ENCODE peak calls at places on chromosomes 13 and 19, in eight cellular contexts. M, P, H, K, X, U, D and Q are unnamed samples. For H3K4me1, the result is how much of the 10 kb centered on the place peaks cover.

GRCh38 chr13:33114146-33114545 is 97.9 kb downstream of the KL start:
- DNase-seq in D (no peak), X (no peak), H (no peak), M (no peak), P (no peak), U (no peak), K (no peak), Q (no peak)

GRCh38 chr13:109867766-109868165 is 81.4 kb upstream of the IRS2 start:
- DNase-seq in H (no peak), U (no peak), X (no peak), D (no peak), K (no peak), M (no peak), P (no peak), Q (no peak)

GRCh38 chr13:46983881-46984280 is 87.0 kb upstream of the HTR2A start:
- DNase-seq in X (peak), M (no peak), U (no peak), H (no peak), K (peak), D (no peak), P (no peak), Q (no peak)

GRCh38 chr19:34733266-34733825 is 697 bp upstream of the ZNF181 start:
- DNase-seq in U (peak), P (no peak), X (peak), D (no peak), M (no peak), K (no peak), H (no peak), Q (no peak)

GRCh38 chr19:57841364-57841763 is 8.3 kb upstream of the ZNF587 start:
- DNase-seq in M (no peak), H (no peak), D (no peak), K (no peak), U (no peak), X (no peak), P (no peak), Q (no peak)

GRCh38 chr19:11813801-11814706 is at the start of gene ZNF440:
- DNase-seq in K (peak), P (peak), U (peak), D (peak), H (peak), X (peak), M (peak), Q (peak)

GRCh38 chr13:91776650-91777193 is 378.3 kb downstream of the GPC5 start:
- DNase-seq in D (no peak), K (no peak), X (no peak), H (no peak), U (no peak), M (no peak), P (no peak), Q (no peak)

GRCh38 chr13:83162493-83162892 is 719.8 kb downstream of the SLITRK1 start:
- DNase-seq in M (no peak), P (no peak), X (no peak), D (no peak), H (no peak), K (no peak), U (no peak), Q (no peak)

GRCh38 chr13:49023441-49023840 is 47.7 kb downstream of the FNDC3A start:
- DNase-seq in D (no peak), M (no peak), U (no peak), K (peak), X (no peak), P (peak), H (peak), Q (no peak)

GRCh38 chr19:15669440-15669839 is 3.4 kb upstream of the CYP4F12 start:
- DNase-seq in K (no peak), P (no peak), X (no peak), M (no peak), D (no peak), H (no peak), U (no peak), Q (no peak)

GRCh38 chr13:33212396-33212795 is 73.2 kb downstream of the STARD13 start:
- DNase-seq in D (no peak), K (no peak), M (no peak), H (no peak), P (no peak), X (no peak), U (no peak), Q (no peak)

GRCh38 chr19:13788991-13789390 is 6.3 kb upstream of the ZSWIM4 start:
- DNase-seq in M (no peak), U (no peak), X (peak), P (peak), H (no peak), K (peak), D (no peak), Q (no peak)

GRCh38 chr19:3132971-3133792 is 2.7 kb upstream of the GNA15 start:
- DNase-seq in X (no peak), D (no peak), P (peak), U (peak), M (peak), H (no peak), K (peak), Q (peak)

GRCh38 chr19:34489175-34489574 is 7.6 kb downstream of the WTIP start:
- DNase-seq in U (no peak), D (no peak), P (no peak), M (no peak), K (no peak), H (no peak), X (no peak), Q (no peak)

GRCh38 chr19:44653977-44654784 is 10.5 kb downstream of the PVR start:
- DNase-seq in P (peak), M (peak), U (peak), K (peak), X (peak), H (no peak), D (peak), Q (peak)

GRCh38 chr19:588093-588742 is 1.5 kb upstream of the HCN2 start:
- DNase-seq in K (peak), U (no peak), H (no peak), M (peak), P (no peak), D (peak), X (peak), Q (peak)

GRCh38 chr19:50244695-50245094 is 41.3 kb downstream of the MYH14 start:
- DNase-seq in U (no peak), H (no peak), D (no peak), K (no peak), M (no peak), X (no peak), P (no peak), Q (no peak)

GRCh38 chr19:5624741-5625140 is 1.9 kb downstream of the SAFB start:
- DNase-seq in P (no peak), H (no peak), M (no peak), K (no peak), U (no peak), D (no peak), X (peak), Q (no peak)

GRCh38 chr19:4679416-4679815 is 9.3 kb upstream of the MYDGF start:
- DNase-seq in P (no peak), K (no peak), M (no peak), X (no peak), D (no peak), H (no peak), U (no peak), Q (no peak)

GRCh38 chr19:45069056-45069455 is 7.2 kb downstream of the ZNF296 start:
- DNase-seq in P (no peak), M (peak), H (no peak), K (peak), X (no peak), U (no peak), D (peak), Q (no peak)

GRCh38 chr13:75687145-75687763 is 51.1 kb downstream of the LMO7 start:
- DNase-seq in P (no peak), M (no peak), K (peak), X (peak), H (no peak), U (no peak), D (no peak), Q (no peak)

GRCh38 chr19:2717638-2718541 is 3.3 kb downstream of the DIRAS1 start:
- DNase-seq in K (no peak), D (no peak), M (no peak), U (no peak), H (no peak), X (no peak), P (no peak), Q (no peak)

GRCh38 chr19:18339703-18340102 is 695 bp upstream of the PGPEP1 start:
- DNase-seq in K (no peak), X (peak), D (peak), M (no peak), H (no peak), U (no peak), P (no peak), Q (no peak)

GRCh38 chr19:11208526-11209471 is 11.5 kb upstream of the KANK2 start:
- DNase-seq in U (no peak), K (no peak), X (no peak), H (no peak), D (no peak), M (no peak), P (no peak), Q (no peak)

GRCh38 chr19:35959040-35959967 is 23.1 kb downstream of the LRFN3 start:
- DNase-seq in D (no peak), K (no peak), U (no peak), H (no peak), X (no peak), M (no peak), P (no peak), Q (no peak)

GRCh38 chr19:10228925-10229324 is 2.2 kb downstream of the S1PR2 start:
- DNase-seq in D (peak), M (no peak), X (peak), K (peak), H (no peak), P (no peak), U (no peak), Q (peak)

GRCh38 chr13:110254151-110254679 is 52.7 kb downstream of the COL4A1 start:
- DNase-seq in H (no peak), D (peak), K (no peak), P (no peak), M (no peak), X (no peak), U (no peak), Q (no peak)

GRCh38 chr13:35598790-35599369 is 122.4 kb upstream of the MAB21L1 start:
- DNase-seq in P (peak), M (no peak), U (no peak), D (no peak), H (no peak), K (peak), X (no peak), Q (no peak)

GRCh38 chr19:3544742-3545668 is 6.0 kb downstream of the TEKTIP1 start:
- DNase-seq in D (peak), P (no peak), K (no peak), M (peak), U (no peak), H (peak), X (peak), Q (peak)

GRCh38 chr13:60242231-60242630 is 78.5 kb upstream of the DIAPH3 start:
- DNase-seq in M (no peak), X (no peak), D (no peak), U (no peak), K (no peak), H (no peak), P (no peak), Q (no peak)
- H3K4me3 ChIP-seq in M (no peak), X (no peak), D (no peak), U (no peak), K (no peak), H (no peak), P (no peak), Q (no peak)

DNA sequence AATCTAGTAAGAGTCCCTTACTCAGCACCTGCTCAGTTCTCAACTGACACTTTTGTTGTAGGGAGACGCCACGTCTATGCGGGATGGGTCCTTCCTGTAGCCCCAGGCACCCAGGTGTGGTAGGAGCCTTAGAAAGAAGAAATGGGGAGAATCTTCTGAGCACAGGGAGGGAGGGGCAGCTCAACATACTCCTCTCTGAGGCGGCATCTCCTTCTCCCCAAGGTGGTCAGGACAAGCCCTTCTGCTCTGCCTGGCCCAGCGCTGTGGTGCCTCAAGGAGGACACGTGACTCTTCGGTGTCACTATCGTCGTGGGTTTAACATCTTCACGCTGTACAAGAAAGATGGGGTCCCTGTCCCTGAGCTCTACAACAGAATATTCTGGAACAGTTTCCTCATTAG is 1.2 kb downstream of the KIR2DL4 start:
- DNase-seq in D (no peak), X (no peak), K (no peak), U (no peak), M (no peak), P (no peak), H (no peak), Q (no peak)
- TF ChIP-seq CTCF in D (no peak), X (no peak), K (no peak), U (no peak), M (no peak), P (no peak), H (no peak), Q (no peak)

DNA sequence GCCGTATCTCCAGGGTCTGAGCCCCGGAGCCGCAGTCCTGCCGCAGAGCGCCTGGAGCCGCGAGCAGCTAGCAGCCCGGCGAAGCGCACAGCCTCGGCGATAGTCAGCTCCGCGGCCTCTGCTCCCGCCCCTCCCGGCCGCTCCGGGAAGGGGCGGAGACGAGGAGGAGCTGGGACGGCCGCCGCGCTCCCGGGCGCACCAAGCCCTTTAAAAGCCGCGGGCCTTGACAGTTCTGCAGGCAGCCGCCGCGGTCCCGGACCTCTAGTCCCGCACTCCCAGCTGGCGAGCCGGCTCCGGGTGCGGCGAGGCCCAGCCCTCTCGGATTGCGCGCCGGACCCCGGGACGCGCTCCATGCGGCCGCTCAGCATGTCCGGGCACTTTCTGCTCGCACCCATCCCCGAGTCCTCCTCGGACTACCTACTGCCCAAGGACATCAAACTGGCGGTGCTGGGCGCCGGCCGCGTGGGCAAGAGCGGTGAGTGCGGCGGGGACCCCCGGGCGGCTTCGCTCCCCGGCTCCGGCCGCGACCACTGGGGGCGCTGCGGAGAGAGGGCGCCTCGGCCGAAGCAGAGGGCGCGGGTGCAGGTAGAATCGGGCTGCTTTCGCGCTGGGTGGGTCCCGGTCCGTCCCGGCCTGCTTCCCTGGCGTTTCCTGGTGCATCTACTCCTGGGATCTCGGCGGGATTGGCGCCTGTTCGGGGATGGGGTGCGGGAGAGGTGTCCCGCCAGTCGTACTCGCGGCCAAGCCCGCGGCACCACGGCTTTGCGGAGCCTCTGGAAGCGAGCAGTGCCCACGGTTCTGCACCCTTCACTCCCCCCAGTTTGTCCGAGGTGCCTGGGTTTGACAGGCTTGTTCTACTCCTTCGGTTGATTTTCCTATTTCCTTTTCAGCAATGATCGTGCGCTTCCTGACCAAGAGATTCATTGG is at the start of gene RASL11A:
- DNase-seq in K (peak), X (peak), D (peak), H (no peak), U (peak), M (peak), P (peak), Q (peak)
- H3K4me1 ChIP-seq in K (under half), X (under half), D (under half), H (under half), U (under half), M (under half), P (under half), Q (under half)

GRCh38 chr13:113658836-113659235 is 838 bp upstream of the ATP4B start:
- DNase-seq in P (no peak), H (no peak), X (no peak), M (no peak), D (no peak), K (no peak), U (no peak), Q (no peak)

GRCh38 chr13:113655358-113656014 is 2.5 kb downstream of the ATP4B start:
- DNase-seq in U (no peak), D (no peak), X (no peak), M (no peak), H (no peak), K (no peak), P (no peak), Q (peak)

GRCh38 chr13:113657851-113658741 is at the start of gene ATP4B:
- DNase-seq in X (no peak), K (no peak), M (no peak), H (no peak), D (no peak), U (no peak), P (no peak), Q (no peak)

GRCh38 chr13:113656015-113656588 is 1.9 kb downstream of the ATP4B start:
- DNase-seq in D (no peak), K (no peak), U (no peak), X (no peak), M (no peak), H (no peak), P (no peak), Q (no peak)

GRCh38 chr13:113656831-113657671 is 947 bp downstream of the ATP4B start:
- DNase-seq in P (no peak), D (no peak), X (no peak), H (no peak), K (no peak), M (no peak), U (no peak), Q (no peak)
- H3K4me3 ChIP-seq in P (no peak), D (no peak), X (no peak), H (no peak), K (no peak), M (no peak), U (no peak), Q (no peak)

GRCh38 chr13:59883885-59884284 is 279.8 kb downstream of the DIAPH3 start:
- DNase-seq in P (no peak), K (no peak), H (no peak), X (no peak), U (no peak), M (no peak), D (no peak), Q (no peak)
- TF ChIP-seq CTCF in P (no peak), K (no peak), H (no peak), X (no peak), U (no peak), M (no peak), D (no peak), Q (no peak)

DNA sequence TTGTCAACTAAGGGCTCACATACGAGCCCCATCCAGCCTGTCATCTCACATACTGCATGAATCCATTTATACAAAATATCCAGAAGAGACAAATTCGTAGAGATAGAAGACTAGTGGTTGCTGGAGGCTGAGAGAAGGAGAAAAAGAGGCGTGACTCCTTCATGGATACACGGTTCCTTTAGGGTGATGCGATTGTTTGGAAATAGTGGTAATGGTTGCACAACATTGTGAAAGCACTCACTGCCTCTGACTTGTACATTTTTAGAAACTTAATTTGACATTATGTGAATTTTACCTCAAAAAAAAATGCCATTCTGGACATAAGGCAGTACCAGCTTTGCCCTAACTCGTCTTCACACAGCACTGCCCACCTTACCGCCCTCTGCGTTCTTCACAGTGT is 27.3 kb downstream of the IGFL1 start:
- DNase-seq in D (no peak), U (no peak), K (no peak), M (no peak), P (no peak), X (no peak), H (no peak), Q (no peak)
- H3K4me1 ChIP-seq in D (under half), U (under half), K (under half), M (under half), P (under half), X (under half), H (under half), Q (under half)